ENCODE peak calls at places on chromosomes 7 and 10, in four cellular contexts. One of them, this sample, is unnamed.

GRCh38 chr10:60148266-60148840 is 241.3 kb downstream of the ANK3 start:
- DNase-seq in SK-N-MC: no peak
- DNase-seq in NCI-H1092: no peak
- DNase-seq in amniotic epithelial cell: peak; percentile 91
- DNase-seq in this sample: no peak

GRCh38 chr10:22681783-22682183 is 32.6 kb downstream of the PIP4K2A start:
- DNase-seq in SK-N-MC: no peak
- DNase-seq in NCI-H1092: no peak
- DNase-seq in amniotic epithelial cell: peak; percentile 76
- DNase-seq in this sample: no peak

GRCh38 chr10:77899080-77899477 is 27.5 kb downstream of the DLG5 start:
- DNase-seq in SK-N-MC: no peak
- DNase-seq in NCI-H1092: no peak
- DNase-seq in amniotic epithelial cell: peak; percentile 51
- DNase-seq in this sample: no peak

GRCh38 chr10:129491123-129491734 is 24.2 kb downstream of the MGMT start:
- DNase-seq in SK-N-MC: no peak
- DNase-seq in NCI-H1092: no peak
- DNase-seq in amniotic epithelial cell: peak; percentile 36
- DNase-seq in this sample: no peak

GRCh38 chr7:80151274-80151665 is 16.6 kb downstream of the GNAI1 start:
- DNase-seq in SK-N-MC: no peak
- DNase-seq in NCI-H1092: no peak
- DNase-seq in amniotic epithelial cell: peak; percentile 86
- DNase-seq in this sample: no peak

GRCh38 chr7:51158742-51159441 is 157.7 kb downstream of the COBL start:
- DNase-seq in SK-N-MC: no peak
- DNase-seq in NCI-H1092: no peak
- DNase-seq in amniotic epithelial cell: no peak
- DNase-seq in this sample: no peak

GRCh38 chr10:90845726-90846125 is 12.1 kb downstream of the HTR7 start:
- DNase-seq in SK-N-MC: no peak
- DNase-seq in NCI-H1092: no peak
- DNase-seq in amniotic epithelial cell: no peak
- DNase-seq in this sample: no peak

GRCh38 chr10:122462533-122463465 is 1.4 kb downstream of the HTRA1 start:
- DNase-seq in SK-N-MC: no peak
- DNase-seq in NCI-H1092: no peak
- DNase-seq in amniotic epithelial cell: peak; percentile 42
- DNase-seq in this sample: no peak

GRCh38 chr10:71584461-71584860 is 135.1 kb downstream of the C10orf105 start:
- DNase-seq in SK-N-MC: no peak
- DNase-seq in NCI-H1092: no peak
- DNase-seq in amniotic epithelial cell: no peak
- DNase-seq in this sample: no peak

This sample was measured in stimulated activated CD8-positive, alpha-beta memory T cell treated with anti-CD3 and anti-CD28 coated beads, Interleukin-7, amount 100 ng/mL, for 4 hours.